ENCODE peak calls at places on chromosome 4, in seven cellular contexts. Z is tibial artery, J is cardiac muscle cell, I is SJSA1, V is left ventricle myocardium inferior, F is upper lobe of right lung, L is MM.1S. C is an unnamed sample.

GRCh38 chr4:139663561-139664138 is 2.0 kb upstream of the MGST2 start:
- DNase-seq in Z (no peak), J (peak; percentile 19), I (no peak), V (no peak), F (no peak), L (no peak), C (no peak)

GRCh38 chr4:108683479-108683878 is 33.1 kb downstream of the OSTC start:
- DNase-seq in Z (no peak), J (peak; percentile 50), I (no peak), V (no peak), F (no peak), L (peak; percentile 53), C (no peak)

GRCh38 chr4:140213736-140214135 is 59.8 kb upstream of the MAML3 start:
- DNase-seq in Z (no peak), J (no peak), I (no peak), V (no peak), F (no peak), L (no peak), C (no peak)

GRCh38 chr4:66923081-66923865 is 622.0 kb downstream of the CENPC start:
- DNase-seq in Z (no peak), J (no peak), I (no peak), V (no peak), F (no peak), L (no peak), C (no peak)

GRCh38 chr4:8779371-8779988 is 92.2 kb downstream of the HMX1 start:
- DNase-seq in Z (no peak), J (no peak), I (no peak), V (no peak), F (no peak), L (no peak), C (no peak)

GRCh38 chr4:108762559-108763225 is at the start of gene ETNPPL:
- DNase-seq in Z (no peak), J (peak; percentile 3), I (no peak), V (peak; percentile 31), F (peak; percentile 65), L (peak; percentile 47), C (peak; percentile 97)

GRCh38 chr4:15262396-15262795 is 165.4 kb upstream of the C1QTNF7 start:
- DNase-seq in Z (no peak), J (no peak), I (no peak), V (no peak), F (no peak), L (no peak), C (no peak)

GRCh38 chr4:16055454-16055853 is 28.4 kb downstream of the PROM1 start:
- DNase-seq in Z (no peak), J (no peak), I (no peak), V (no peak), F (no peak), L (no peak), C (no peak)

GRCh38 chr4:62670509-62670908 is 1470.4 kb downstream of the ADGRL3 start:
- DNase-seq in Z (no peak), J (no peak), I (no peak), V (no peak), F (no peak), L (peak; percentile 14), C (no peak)

GRCh38 chr4:101141230-101141629 is 206.1 kb downstream of the PPP3CA start:
- DNase-seq in Z (no peak), J (no peak), I (no peak), V (no peak), F (no peak), L (no peak), C (no peak)

GRCh38 chr4:101136373-101137370 is 210.7 kb downstream of the PPP3CA start:
- DNase-seq in Z (no peak), J (no peak), I (no peak), V (no peak), F (no peak), L (no peak), C (no peak)

GRCh38 chr4:101140228-101140627 is 207.1 kb downstream of the PPP3CA start:
- DNase-seq in Z (no peak), J (no peak), I (no peak), V (no peak), F (no peak), L (no peak), C (no peak)

GRCh38 chr4:101135371-101136010 is 211.8 kb downstream of the PPP3CA start:
- DNase-seq in Z (no peak), J (no peak), I (no peak), V (no peak), F (no peak), L (no peak), C (no peak)
- H3K4me3 ChIP-seq in Z (no peak overlapping the region), J (no peak overlapping the region), I (no peak overlapping the region), V (no peak overlapping the region), F (no peak overlapping the region), L (no peak overlapping the region), C (peak overlapping the region; percentile 0)

GRCh38 chr4:766559-767283 is 59.2 kb downstream of the CPLX1 start:
- DNase-seq in Z (no peak), J (no peak), I (no peak), V (no peak), F (no peak), L (no peak), C (peak; percentile 47)
- H3K36me3 ChIP-seq in Z (peaks cover 98% of the 10 kb centered on the region), J (peaks cover 10% of the 10 kb centered on the region), I (peaks cover 35% of the 10 kb centered on the region), V (peaks cover 86% of the 10 kb centered on the region), F (peaks cover 88% of the 10 kb centered on the region), L (peaks cover 15% of the 10 kb centered on the region), C (no peaks in the 10 kb centered on the region)

GRCh38 chr4:3529363-3529762 is 2.9 kb downstream of the LRPAP1 start:
- DNase-seq in Z (peak; percentile 67), J (peak; percentile 29), I (no peak), V (peak; percentile 53), F (peak; percentile 78), L (no peak), C (no peak)

GRCh38 chr4:3527101-3527913 is 4.9 kb downstream of the LRPAP1 start:
- DNase-seq in Z (peak; percentile 59), J (no peak), I (peak; percentile 18), V (no peak), F (peak; percentile 63), L (no peak), C (peak; percentile 14)

GRCh38 chr4:3530051-3530450 is 2.2 kb downstream of the LRPAP1 start:
- DNase-seq in Z (peak; percentile 56), J (no peak), I (no peak), V (no peak), F (no peak), L (no peak), C (no peak)

GRCh38 chr4:3526456-3526855 is 5.8 kb downstream of the LRPAP1 start:
- DNase-seq in Z (peak; percentile 48), J (no peak), I (no peak), V (no peak), F (peak; percentile 57), L (no peak), C (peak; percentile 30)

GRCh38 chr4:3527914-3528876 is 4.0 kb downstream of the LRPAP1 start:
- DNase-seq in Z (peak; percentile 62), J (no peak), I (peak; percentile 16), V (no peak), F (peak; percentile 58), L (no peak), C (no peak)
- H3K4me1 ChIP-seq in Z (peaks cover 29% of the 10 kb centered on the region), J (peaks cover 26% of the 10 kb centered on the region), I (peaks cover 8% of the 10 kb centered on the region), V (peaks cover 54% of the 10 kb centered on the region), F (peaks cover 16% of the 10 kb centered on the region), L (peaks cover 4% of the 10 kb centered on the region), C (peaks cover 12% of the 10 kb centered on the region)

DNA sequence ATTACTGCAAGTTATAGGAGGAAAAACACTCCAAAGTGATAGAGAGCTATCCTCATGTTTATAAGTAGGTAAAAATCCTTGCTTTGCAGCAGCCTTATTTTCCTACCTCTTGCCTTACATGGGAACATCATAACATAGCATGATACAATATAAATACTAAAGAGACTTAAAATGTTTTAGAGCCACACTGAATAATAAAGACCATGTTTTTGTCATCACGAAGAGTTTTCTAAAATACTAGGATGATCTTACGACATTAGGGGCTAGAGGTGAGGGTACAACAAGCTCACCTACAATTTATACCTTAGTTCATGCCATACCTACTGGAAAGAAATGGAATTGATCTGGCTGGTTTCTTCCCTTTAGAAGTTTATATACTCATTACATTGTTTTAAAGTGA is 184.8 kb downstream of the FBXW7 start:
- DNase-seq in Z (no peak), J (no peak), I (no peak), V (no peak), F (no peak), L (no peak), C (no peak)
- H3K4me3 ChIP-seq in Z (peak overlapping the region; percentile 51), J (no peak overlapping the region), I (no peak overlapping the region), V (peak overlapping the region; percentile 68), F (peak overlapping the region; percentile 44), L (no peak overlapping the region), C (no peak overlapping the region)

GRCh38 chr4:87835732-87836131 is 3.0 kb downstream of the MEPE start:
- DNase-seq in Z (no peak), J (no peak), I (no peak), V (no peak), F (no peak), L (no peak), C (no peak)

GRCh38 chr4:87840149-87840548 is 7.4 kb downstream of the MEPE start:
- DNase-seq in Z (no peak), J (no peak), I (no peak), V (no peak), F (no peak), L (no peak), C (no peak)

GRCh38 chr4:87835192-87835591 is 2.4 kb downstream of the MEPE start:
- DNase-seq in Z (no peak), J (no peak), I (no peak), V (no peak), F (no peak), L (no peak), C (no peak)

GRCh38 chr4:87839309-87839946 is 6.7 kb downstream of the MEPE start:
- DNase-seq in Z (no peak), J (peak; percentile 63), I (no peak), V (peak; percentile 16), F (no peak), L (peak; percentile 29), C (no peak)

DNA sequence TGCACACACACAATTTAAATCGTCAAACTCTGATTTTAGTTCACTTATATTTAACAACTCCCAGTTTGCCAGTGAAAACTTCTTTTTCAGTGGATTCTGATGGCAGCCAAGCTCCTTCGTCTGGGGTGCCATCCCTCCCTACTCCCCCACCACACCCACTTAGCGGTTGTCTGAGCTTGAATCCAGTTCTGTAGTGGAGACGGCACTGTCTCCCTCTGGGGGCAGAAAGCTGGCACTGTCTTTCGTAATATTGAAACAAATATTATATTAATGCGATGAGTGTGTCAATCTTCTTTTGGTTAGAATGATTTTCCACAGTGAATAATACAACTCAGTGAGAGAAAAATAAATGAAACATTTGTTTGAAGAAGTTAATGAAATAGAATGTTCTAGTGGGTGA is 5.4 kb downstream of the MEPE start:
- DNase-seq in Z (no peak), J (no peak), I (no peak), V (no peak), F (no peak), L (no peak), C (no peak)
- H3K36me3 ChIP-seq in Z (no peaks in the 10 kb centered on the region), J (no peaks in the 10 kb centered on the region), I (no peaks in the 10 kb centered on the region), V (no peaks in the 10 kb centered on the region), F (no peaks in the 10 kb centered on the region), L (no peaks in the 10 kb centered on the region), C (no peaks in the 10 kb centered on the region)

C was measured in right lobe of liver.